ENCODE peak calls at places on chromosomes 5 and 9, in seven cellular contexts. One of them, this sample, is unnamed.
A peak's percentile ranks its signal among the peaks of the same experiment; 100 is the strongest.

GRCh38 chr9:91085499-91086291 is 276.0 kb downstream of the AUH start:
- DNase-seq in HepG2: no peak
- DNase-seq in HCT116: no peak
- DNase-seq in H1: no peak
- DNase-seq in SK-N-SH: no peak
- DNase-seq in K562: no peak
- DNase-seq in GM12878: no peak
- DNase-seq in this sample: no peak

GRCh38 chr5:156971415-156971814 is 8.4 kb upstream of the TIMD4 start:
- DNase-seq in HepG2: no peak
- DNase-seq in HCT116: no peak
- DNase-seq in H1: no peak
- DNase-seq in SK-N-SH: no peak
- DNase-seq in K562: no peak
- DNase-seq in GM12878: no peak
- DNase-seq in this sample: no peak

GRCh38 chr5:160470437-160471341 is 49.0 kb downstream of the PTTG1 start:
- DNase-seq in HepG2: no peak
- DNase-seq in HCT116: no peak
- DNase-seq in H1: no peak
- DNase-seq in SK-N-SH: no peak
- DNase-seq in K562: no peak
- DNase-seq in GM12878: no peak
- DNase-seq in this sample: no peak

GRCh38 chr9:29311221-29311620 is 1737.9 kb upstream of the C9orf72 start:
- DNase-seq in HepG2: no peak
- DNase-seq in HCT116: no peak
- DNase-seq in H1: no peak
- DNase-seq in SK-N-SH: no peak
- DNase-seq in K562: no peak
- DNase-seq in GM12878: no peak
- DNase-seq in this sample: no peak

GRCh38 chr5:31361234-31361633 is 167.7 kb downstream of the CDH6 start:
- DNase-seq in HepG2: no peak
- DNase-seq in HCT116: no peak
- DNase-seq in H1: no peak
- DNase-seq in SK-N-SH: peak; percentile 22
- DNase-seq in K562: no peak
- DNase-seq in GM12878: no peak
- DNase-seq in this sample: no peak

GRCh38 chr9:89418112-89418872 is 79.6 kb downstream of the SEMA4D start:
- DNase-seq in HepG2: no peak
- DNase-seq in HCT116: no peak
- DNase-seq in H1: no peak
- DNase-seq in SK-N-SH: no peak
- DNase-seq in K562: no peak
- DNase-seq in GM12878: no peak
- DNase-seq in this sample: no peak

GRCh38 chr5:106780355-106780754 is 890.4 kb downstream of the EFNA5 start:
- DNase-seq in HepG2: no peak
- DNase-seq in HCT116: no peak
- DNase-seq in H1: no peak
- DNase-seq in SK-N-SH: no peak
- DNase-seq in K562: no peak
- DNase-seq in GM12878: no peak
- DNase-seq in this sample: peak; percentile 95

GRCh38 chr9:81490605-81491331 is 198.6 kb downstream of the TLE1 start:
- DNase-seq in HepG2: no peak
- DNase-seq in HCT116: peak; percentile 2
- DNase-seq in H1: no peak
- DNase-seq in SK-N-SH: no peak
- DNase-seq in K562: no peak
- DNase-seq in GM12878: no peak
- DNase-seq in this sample: no peak

GRCh38 chr5:93422652-93423332 is 158.2 kb downstream of the NR2F1-AS1 start:
- DNase-seq in HepG2: no peak
- DNase-seq in HCT116: no peak
- DNase-seq in H1: no peak
- DNase-seq in SK-N-SH: peak; percentile 18
- DNase-seq in K562: no peak
- DNase-seq in GM12878: no peak
- DNase-seq in this sample: no peak

GRCh38 chr5:37208883-37209808 is 40.0 kb downstream of the CPLANE1 start:
- DNase-seq in HepG2: no peak
- DNase-seq in HCT116: no peak
- DNase-seq in H1: no peak
- DNase-seq in SK-N-SH: no peak
- DNase-seq in K562: no peak
- DNase-seq in GM12878: no peak
- DNase-seq in this sample: no peak

GRCh38 chr5:25754895-25755294 is 1110.1 kb upstream of the CDH10 start:
- DNase-seq in HepG2: peak; percentile 1
- DNase-seq in HCT116: peak; percentile 3
- DNase-seq in H1: no peak
- DNase-seq in SK-N-SH: no peak
- DNase-seq in K562: peak; percentile 6
- DNase-seq in GM12878: no peak
- DNase-seq in this sample: peak; percentile 51

GRCh38 chr5:74877624-74878304 is 11.6 kb upstream of the FAM169A start:
- DNase-seq in HepG2: peak; percentile 90
- DNase-seq in HCT116: no peak
- DNase-seq in H1: no peak
- DNase-seq in SK-N-SH: no peak
- DNase-seq in K562: no peak
- DNase-seq in GM12878: no peak
- DNase-seq in this sample: no peak

GRCh38 chr5:135216072-135216812 is 182.2 kb upstream of the PITX1 start:
- DNase-seq in HepG2: no peak
- DNase-seq in HCT116: no peak
- DNase-seq in H1: no peak
- DNase-seq in SK-N-SH: no peak
- DNase-seq in K562: no peak
- DNase-seq in GM12878: no peak
- DNase-seq in this sample: no peak

GRCh38 chr5:52419357-52419756 is 368.4 kb upstream of the ITGA1 start:
- DNase-seq in HepG2: no peak
- DNase-seq in HCT116: no peak
- DNase-seq in H1: no peak
- DNase-seq in SK-N-SH: no peak
- DNase-seq in K562: no peak
- DNase-seq in GM12878: no peak
- DNase-seq in this sample: no peak

DNA sequence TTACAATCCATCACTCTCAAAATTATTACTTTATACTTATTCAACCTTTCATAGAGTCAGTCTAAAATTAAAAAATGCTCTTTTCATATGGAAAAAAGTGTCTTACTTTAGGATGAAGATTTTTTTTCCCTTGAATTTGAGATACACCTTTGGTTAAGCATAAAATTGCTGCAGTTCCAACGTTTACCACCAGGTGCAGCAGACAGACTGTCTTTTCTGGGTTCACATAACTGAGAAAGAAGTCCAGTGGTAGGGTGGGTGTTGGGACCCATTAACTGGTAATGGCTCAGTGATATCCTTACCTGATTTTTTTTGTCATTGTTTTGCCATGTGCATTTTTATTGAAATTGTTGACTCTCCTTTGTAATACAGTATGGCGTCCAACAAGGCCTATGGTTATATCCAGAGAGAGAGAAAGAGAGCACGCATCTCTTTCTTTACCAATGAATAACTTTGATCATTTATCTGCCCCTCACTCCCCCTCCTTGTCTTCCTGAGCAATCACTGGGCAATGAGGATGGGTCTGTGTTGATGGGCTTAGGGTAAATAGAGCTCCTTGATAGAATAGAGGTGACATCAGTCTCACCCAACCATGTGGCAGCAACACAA is 98.4 kb downstream of the FBXL7 start:
- DNase-seq in HepG2: peak; percentile 7
- DNase-seq in HCT116: no peak
- DNase-seq in H1: no peak
- DNase-seq in SK-N-SH: no peak
- DNase-seq in K562: peak; percentile 39
- DNase-seq in GM12878: no peak
- DNase-seq in this sample: no peak
- TF ChIP-seq JUND in HepG2: no peak
- TF ChIP-seq JUND in HCT116: no peak
- TF ChIP-seq JUND in H1: no peak
- TF ChIP-seq JUND in SK-N-SH: no peak
- TF ChIP-seq JUND in K562: no peak
- TF ChIP-seq JUND in GM12878: no peak
- TF ChIP-seq JUND in this sample: no peak

GRCh38 chr5:83967417-83967816 is 246.8 kb upstream of the HAPLN1 start:
- DNase-seq in HepG2: no peak
- DNase-seq in HCT116: no peak
- DNase-seq in H1: no peak
- DNase-seq in SK-N-SH: no peak
- DNase-seq in K562: no peak
- DNase-seq in GM12878: no peak
- DNase-seq in this sample: no peak
- TF ChIP-seq JUND in HepG2: no peak
- TF ChIP-seq JUND in HCT116: no peak
- TF ChIP-seq JUND in H1: no peak
- TF ChIP-seq JUND in SK-N-SH: no peak
- TF ChIP-seq JUND in K562: no peak
- TF ChIP-seq JUND in GM12878: no peak
- TF ChIP-seq JUND in this sample: no peak

DNA sequence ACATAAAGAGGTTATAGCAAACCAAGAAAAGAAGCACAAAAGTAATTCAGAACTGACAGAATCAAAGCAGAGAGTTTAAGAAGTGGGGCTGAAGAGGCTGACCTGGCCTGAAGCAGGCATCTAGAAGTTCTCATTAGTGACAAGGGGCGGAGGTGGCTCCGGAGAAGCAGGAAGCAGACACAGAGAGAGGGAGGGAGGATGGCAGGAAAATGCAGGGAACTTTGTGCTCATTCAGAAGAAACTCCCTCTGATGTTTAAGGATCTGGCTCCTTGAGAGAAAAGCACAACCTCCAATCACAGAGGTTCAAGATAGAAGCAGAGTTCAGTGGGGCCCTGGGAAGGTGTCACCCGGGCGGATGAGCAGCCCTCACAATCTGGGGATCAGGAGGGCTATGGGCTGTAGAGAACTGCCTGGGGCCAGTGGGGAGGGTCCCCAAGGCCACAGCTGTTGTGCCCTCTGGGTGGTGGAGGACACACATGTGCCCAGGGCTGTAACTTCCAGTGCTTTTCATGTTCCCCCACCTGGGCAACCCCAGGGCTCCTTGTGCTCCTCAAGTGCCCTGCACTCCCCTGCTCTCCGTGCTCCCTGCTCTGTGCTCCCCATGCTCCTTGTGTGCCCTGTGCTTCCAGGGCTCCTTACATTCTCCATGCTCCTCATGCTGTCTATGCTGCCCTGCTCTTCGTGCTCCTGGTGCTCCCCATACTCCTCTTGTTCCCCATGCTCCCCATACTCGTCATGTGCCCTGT is 51.4 kb downstream of the TRIP13 start:
- DNase-seq in HepG2: no peak
- DNase-seq in HCT116: no peak
- DNase-seq in H1: no peak
- DNase-seq in SK-N-SH: peak; percentile 29
- DNase-seq in K562: no peak
- DNase-seq in GM12878: no peak
- DNase-seq in this sample: no peak
- TF ChIP-seq JUND in HepG2: no peak
- TF ChIP-seq JUND in HCT116: no peak
- TF ChIP-seq JUND in H1: no peak
- TF ChIP-seq JUND in SK-N-SH: no peak
- TF ChIP-seq JUND in K562: no peak
- TF ChIP-seq JUND in GM12878: no peak
- TF ChIP-seq JUND in this sample: no peak

GRCh38 chr9:121182976-121183375 is 18.7 kb downstream of the RAB14 start:
- DNase-seq in HepG2: no peak
- DNase-seq in HCT116: no peak
- DNase-seq in H1: no peak
- DNase-seq in SK-N-SH: no peak
- DNase-seq in K562: no peak
- DNase-seq in GM12878: no peak
- DNase-seq in this sample: no peak
- TF ChIP-seq JUND in HepG2: no peak
- TF ChIP-seq JUND in HCT116: no peak
- TF ChIP-seq JUND in H1: no peak
- TF ChIP-seq JUND in SK-N-SH: no peak
- TF ChIP-seq JUND in K562: no peak
- TF ChIP-seq JUND in GM12878: no peak
- TF ChIP-seq JUND in this sample: no peak

GRCh38 chr9:112819635-112820496 is 69.3 kb downstream of the SNX30 start:
- DNase-seq in HepG2: peak; percentile 67
- DNase-seq in HCT116: peak; percentile 36
- DNase-seq in H1: no peak
- DNase-seq in SK-N-SH: peak; percentile 58
- DNase-seq in K562: peak; percentile 69
- DNase-seq in GM12878: peak; percentile 26
- DNase-seq in this sample: peak; percentile 34
- TF ChIP-seq JUND in HepG2: no peak
- TF ChIP-seq JUND in HCT116: no peak
- TF ChIP-seq JUND in H1: no peak
- TF ChIP-seq JUND in SK-N-SH: no peak
- TF ChIP-seq JUND in K562: no peak
- TF ChIP-seq JUND in GM12878: no peak
- TF ChIP-seq JUND in this sample: no peak

GRCh38 chr5:122085041-122085440 is 7.0 kb upstream of the LOX start:
- DNase-seq in HepG2: no peak
- DNase-seq in HCT116: no peak
- DNase-seq in H1: no peak
- DNase-seq in SK-N-SH: no peak
- DNase-seq in K562: no peak
- DNase-seq in GM12878: no peak
- DNase-seq in this sample: no peak
- TF ChIP-seq JUND in HepG2: no peak
- TF ChIP-seq JUND in HCT116: no peak
- TF ChIP-seq JUND in H1: no peak
- TF ChIP-seq JUND in SK-N-SH: no peak
- TF ChIP-seq JUND in K562: no peak
- TF ChIP-seq JUND in GM12878: no peak
- TF ChIP-seq JUND in this sample: no peak

DNA sequence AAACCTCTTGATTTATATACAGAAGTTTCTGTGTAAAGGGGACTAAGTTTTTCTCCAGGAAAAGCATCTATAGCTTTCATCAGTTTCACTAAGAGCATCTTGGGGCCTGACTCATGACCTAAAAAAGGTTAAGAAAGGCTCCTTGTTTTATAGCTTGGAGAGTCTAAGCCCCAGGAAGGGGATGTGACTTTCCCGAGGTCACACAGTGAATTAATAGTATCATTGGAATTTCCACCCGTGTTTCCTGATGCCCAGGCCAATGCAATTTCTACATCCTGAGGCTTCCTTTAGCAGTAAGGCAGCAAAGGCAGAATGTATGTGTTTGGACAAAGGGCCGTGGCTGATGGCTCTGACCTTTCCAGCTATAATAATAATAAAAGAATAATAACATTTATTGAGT is 8.6 kb downstream of the MORN5 start:
- DNase-seq in HepG2: no peak
- DNase-seq in HCT116: no peak
- DNase-seq in H1: no peak
- DNase-seq in SK-N-SH: no peak
- DNase-seq in K562: no peak
- DNase-seq in GM12878: no peak
- DNase-seq in this sample: no peak
- TF ChIP-seq JUND in HepG2: no peak
- TF ChIP-seq JUND in HCT116: no peak
- TF ChIP-seq JUND in H1: no peak
- TF ChIP-seq JUND in SK-N-SH: no peak
- TF ChIP-seq JUND in K562: no peak
- TF ChIP-seq JUND in GM12878: no peak
- TF ChIP-seq JUND in this sample: no peak

GRCh38 chr9:75624984-75625383 is 265.5 kb upstream of the PCSK5 start:
- DNase-seq in HepG2: no peak
- DNase-seq in HCT116: no peak
- DNase-seq in H1: no peak
- DNase-seq in SK-N-SH: no peak
- DNase-seq in K562: no peak
- DNase-seq in GM12878: no peak
- DNase-seq in this sample: no peak
- TF ChIP-seq JUND in HepG2: no peak
- TF ChIP-seq JUND in HCT116: no peak
- TF ChIP-seq JUND in H1: no peak
- TF ChIP-seq JUND in SK-N-SH: no peak
- TF ChIP-seq JUND in K562: no peak
- TF ChIP-seq JUND in GM12878: no peak
- TF ChIP-seq JUND in this sample: no peak

This sample was measured in T47D.